ENCODE peak calls at places on chromosomes 16 and 17, in five cellular contexts. One of them, this sample, is unnamed.

GRCh38 chr17:62625184-62625869 is 2.1 kb upstream of the MRC2 start:
- DNase-seq in AG10803: no peak
- DNase-seq in uterus: no peak
- DNase-seq in cardiac muscle cell: no peak
- DNase-seq in prostate gland: no peak
- DNase-seq in this sample: no peak

GRCh38 chr17:73068322-73069153 is 23.9 kb downstream of the SLC39A11 start:
- DNase-seq in AG10803: peak; percentile 71
- DNase-seq in cardiac muscle cell: peak; percentile 62
- DNase-seq in prostate gland: no peak
- DNase-seq in uterus: no peak
- DNase-seq in this sample: peak; percentile 55

GRCh38 chr16:85908444-85908843 is 9.5 kb downstream of the IRF8 start:
- DNase-seq in AG10803: no peak
- DNase-seq in prostate gland: no peak
- DNase-seq in uterus: no peak
- DNase-seq in cardiac muscle cell: no peak
- DNase-seq in this sample: no peak

GRCh38 chr17:76714822-76715461 is 4.2 kb upstream of the MXRA7 start:
- DNase-seq in cardiac muscle cell: peak; percentile 70
- DNase-seq in prostate gland: peak; percentile 44
- DNase-seq in uterus: peak; percentile 74
- DNase-seq in AG10803: peak; percentile 54
- DNase-seq in this sample: no peak

GRCh38 chr17:8315740-8316217 is 5.7 kb downstream of the ARHGEF15 start:
- DNase-seq in cardiac muscle cell: no peak
- DNase-seq in uterus: no peak
- DNase-seq in AG10803: no peak
- DNase-seq in prostate gland: no peak
- DNase-seq in this sample: no peak

GRCh38 chr17:6531575-6531974 is 24.8 kb downstream of the PITPNM3 start:
- DNase-seq in AG10803: no peak
- DNase-seq in uterus: no peak
- DNase-seq in prostate gland: no peak
- DNase-seq in cardiac muscle cell: no peak
- DNase-seq in this sample: no peak

GRCh38 chr17:8091033-8091687 is 3.6 kb upstream of the ALOX12B start:
- DNase-seq in cardiac muscle cell: peak; percentile 9
- DNase-seq in uterus: no peak
- DNase-seq in prostate gland: no peak
- DNase-seq in AG10803: no peak
- DNase-seq in this sample: no peak

GRCh38 chr16:75193730-75194444 is 13.1 kb downstream of the CTRB2 start:
- DNase-seq in uterus: no peak
- DNase-seq in prostate gland: no peak
- DNase-seq in AG10803: no peak
- DNase-seq in cardiac muscle cell: no peak
- DNase-seq in this sample: no peak

GRCh38 chr16:10090816-10091215 is 91.4 kb downstream of the GRIN2A start:
- DNase-seq in uterus: no peak
- DNase-seq in prostate gland: no peak
- DNase-seq in cardiac muscle cell: no peak
- DNase-seq in AG10803: peak; percentile 60
- DNase-seq in this sample: no peak

GRCh38 chr16:22941970-22942501 is 128.1 kb downstream of the HS3ST2 start:
- DNase-seq in AG10803: no peak
- DNase-seq in prostate gland: no peak
- DNase-seq in cardiac muscle cell: no peak
- DNase-seq in uterus: no peak
- DNase-seq in this sample: no peak

GRCh38 chr17:49090885-49091594 is 41.5 kb upstream of the B4GALNT2 start:
- DNase-seq in prostate gland: no peak
- DNase-seq in AG10803: no peak
- DNase-seq in uterus: no peak
- DNase-seq in cardiac muscle cell: no peak
- DNase-seq in this sample: no peak

GRCh38 chr17:73686126-73686525 is 41.9 kb upstream of the SDK2 start:
- DNase-seq in AG10803: no peak
- DNase-seq in prostate gland: no peak
- DNase-seq in cardiac muscle cell: no peak
- DNase-seq in uterus: no peak
- DNase-seq in this sample: no peak

GRCh38 chr17:951388-952132 is 28.0 kb downstream of the NXN start:
- DNase-seq in uterus: peak; percentile 73
- DNase-seq in cardiac muscle cell: peak; percentile 76
- DNase-seq in prostate gland: peak; percentile 50
- DNase-seq in AG10803: peak; percentile 93
- DNase-seq in this sample: no peak

GRCh38 chr16:84058664-84059063 is 16.1 kb upstream of the SLC38A8 start:
- DNase-seq in prostate gland: no peak
- DNase-seq in uterus: no peak
- DNase-seq in AG10803: no peak
- DNase-seq in cardiac muscle cell: peak; percentile 45
- DNase-seq in this sample: no peak

GRCh38 chr17:58336456-58337094 is 8.0 kb upstream of the TSPOAP1 start:
- DNase-seq in cardiac muscle cell: peak; percentile 49
- DNase-seq in uterus: no peak
- DNase-seq in AG10803: peak; percentile 85
- DNase-seq in prostate gland: no peak
- DNase-seq in this sample: no peak

GRCh38 chr16:85511938-85512551 is 101.1 kb upstream of the GSE1 start:
- DNase-seq in uterus: no peak
- DNase-seq in cardiac muscle cell: no peak
- DNase-seq in prostate gland: no peak
- DNase-seq in AG10803: no peak
- DNase-seq in this sample: no peak

GRCh38 chr16:17970816-17971291 is 365.7 kb downstream of the NPIPA8 start:
- DNase-seq in prostate gland: no peak
- DNase-seq in cardiac muscle cell: no peak
- DNase-seq in uterus: no peak
- DNase-seq in AG10803: peak; percentile 22
- DNase-seq in this sample: no peak

GRCh38 chr16:57616871-57617270 is 11.6 kb upstream of the ADGRG1 start:
- DNase-seq in cardiac muscle cell: peak; percentile 33
- DNase-seq in AG10803: no peak
- DNase-seq in uterus: no peak
- DNase-seq in prostate gland: no peak
- DNase-seq in this sample: no peak

GRCh38 chr17:21215935-21216334 is 2.0 kb upstream of the TMEM11 start:
- DNase-seq in cardiac muscle cell: peak; percentile 62
- DNase-seq in uterus: no peak
- DNase-seq in AG10803: no peak
- DNase-seq in prostate gland: no peak
- DNase-seq in this sample: no peak
- H3K4me3 ChIP-seq in cardiac muscle cell: no peak overlapping the region
- H3K4me3 ChIP-seq in uterus: no peak overlapping the region
- H3K4me3 ChIP-seq in AG10803: no peak overlapping the region
- H3K4me3 ChIP-seq in prostate gland: no peak overlapping the region
- H3K4me3 ChIP-seq in this sample: peak overlapping the region; percentile 12

DNA sequence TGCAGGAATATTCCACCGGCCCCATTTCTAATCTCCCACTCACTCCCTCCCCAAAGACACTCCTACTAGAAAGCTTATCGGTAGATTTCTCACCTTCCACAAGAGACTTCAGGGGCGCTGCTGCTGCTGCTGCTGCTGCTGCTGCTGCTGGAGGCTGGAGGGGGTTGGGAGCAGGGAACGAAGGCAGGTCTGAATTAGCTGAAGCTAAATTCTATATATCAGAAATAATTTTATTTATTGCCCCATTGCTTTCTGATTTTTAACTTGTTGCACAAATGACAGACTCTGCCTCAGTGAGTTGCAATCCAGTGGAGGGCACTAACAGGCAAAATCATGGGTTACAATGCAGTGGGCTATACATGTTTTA is 25.8 kb upstream of the HLF start:
- DNase-seq in prostate gland: no peak
- DNase-seq in uterus: no peak
- DNase-seq in cardiac muscle cell: no peak
- DNase-seq in AG10803: no peak
- DNase-seq in this sample: no peak
- TF ChIP-seq CTCF in prostate gland: no peak
- TF ChIP-seq CTCF in uterus: no peak
- TF ChIP-seq CTCF in cardiac muscle cell: no peak
- TF ChIP-seq CTCF in AG10803: no peak
- TF ChIP-seq CTCF in this sample: no peak

DNA sequence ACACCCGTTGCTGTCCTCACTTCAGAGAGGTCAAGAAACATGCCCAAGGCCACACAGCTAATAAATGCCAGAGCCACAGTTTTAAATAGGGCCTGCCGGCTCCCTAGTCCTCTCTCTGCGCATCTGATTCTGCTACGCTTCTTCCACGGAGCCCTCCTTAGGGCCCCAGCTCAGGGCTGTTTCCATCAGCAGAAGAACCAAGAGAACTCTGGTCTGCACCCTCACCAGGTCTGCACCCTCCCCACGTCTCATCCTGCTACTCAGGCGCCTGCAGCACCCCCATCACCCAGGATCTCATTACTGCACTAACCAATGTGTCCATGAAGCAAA is 79.5 kb upstream of the NKD1 start:
- DNase-seq in prostate gland: no peak
- DNase-seq in AG10803: no peak
- DNase-seq in cardiac muscle cell: no peak
- DNase-seq in uterus: no peak
- DNase-seq in this sample: no peak
- H3K4me3 ChIP-seq in prostate gland: no peak overlapping the region
- H3K4me3 ChIP-seq in AG10803: no peak overlapping the region
- H3K4me3 ChIP-seq in cardiac muscle cell: no peak overlapping the region
- H3K4me3 ChIP-seq in uterus: no peak overlapping the region
- H3K4me3 ChIP-seq in this sample: no peak overlapping the region

DNA sequence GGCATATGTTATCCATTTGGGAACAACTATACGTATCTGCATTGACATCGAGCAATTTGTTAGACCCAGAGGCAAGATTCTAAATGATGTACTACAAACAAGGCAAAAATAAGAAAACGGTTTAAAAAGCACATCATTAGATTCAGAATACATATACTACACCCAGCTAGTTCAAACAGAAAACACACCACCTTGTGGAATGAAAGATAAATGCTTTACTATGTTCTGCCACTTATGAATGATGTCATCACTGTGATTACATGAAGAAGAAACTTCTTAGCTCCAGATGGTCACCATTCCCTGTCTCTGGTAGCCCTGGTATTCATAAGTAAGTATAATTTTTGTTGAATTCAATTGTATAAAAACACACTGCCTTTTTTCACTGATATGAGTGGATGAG is 7.8 kb downstream of the NACA2 start:
- DNase-seq in prostate gland: no peak
- DNase-seq in AG10803: peak; percentile 77
- DNase-seq in cardiac muscle cell: peak; percentile 66
- DNase-seq in uterus: no peak
- DNase-seq in this sample: peak; percentile 16
- TF ChIP-seq CTCF in prostate gland: peak; percentile 41
- TF ChIP-seq CTCF in AG10803: peak; percentile 59
- TF ChIP-seq CTCF in cardiac muscle cell: peak; percentile 35
- TF ChIP-seq CTCF in uterus: no peak
- TF ChIP-seq CTCF in this sample: peak; percentile 25

GRCh38 chr16:28316056-28316455 is 23.7 kb downstream of the SBK1 start:
- DNase-seq in cardiac muscle cell: no peak
- DNase-seq in uterus: no peak
- DNase-seq in prostate gland: no peak
- DNase-seq in AG10803: no peak
- DNase-seq in this sample: no peak
- H3K4me3 ChIP-seq in cardiac muscle cell: no peak overlapping the region
- H3K4me3 ChIP-seq in uterus: no peak overlapping the region
- H3K4me3 ChIP-seq in prostate gland: no peak overlapping the region
- H3K4me3 ChIP-seq in AG10803: no peak overlapping the region
- H3K4me3 ChIP-seq in this sample: no peak overlapping the region

GRCh38 chr17:57004944-57005579 is 27.1 kb downstream of the SCPEP1 start:
- DNase-seq in uterus: no peak
- DNase-seq in cardiac muscle cell: no peak
- DNase-seq in AG10803: no peak
- DNase-seq in prostate gland: no peak
- DNase-seq in this sample: no peak
- TF ChIP-seq CTCF in uterus: no peak
- TF ChIP-seq CTCF in cardiac muscle cell: peak; percentile 9
- TF ChIP-seq CTCF in AG10803: no peak
- TF ChIP-seq CTCF in prostate gland: no peak
- TF ChIP-seq CTCF in this sample: no peak

GRCh38 chr17:2093349-2093748 is 38.4 kb downstream of the HIC1 start:
- DNase-seq in cardiac muscle cell: no peak
- DNase-seq in uterus: no peak
- DNase-seq in AG10803: no peak
- DNase-seq in prostate gland: no peak
- DNase-seq in this sample: no peak

GRCh38 chr17:2089021-2089422 is 34.1 kb downstream of the HIC1 start:
- DNase-seq in cardiac muscle cell: peak; percentile 80
- DNase-seq in uterus: no peak
- DNase-seq in AG10803: peak; percentile 58
- DNase-seq in prostate gland: no peak
- DNase-seq in this sample: no peak

GRCh38 chr17:2092253-2092652 is 37.4 kb downstream of the HIC1 start:
- DNase-seq in uterus: no peak
- DNase-seq in cardiac muscle cell: no peak
- DNase-seq in prostate gland: no peak
- DNase-seq in AG10803: no peak
- DNase-seq in this sample: no peak

GRCh38 chr17:2090210-2090641 is 35.3 kb downstream of the HIC1 start:
- DNase-seq in cardiac muscle cell: no peak
- DNase-seq in AG10803: no peak
- DNase-seq in prostate gland: no peak
- DNase-seq in uterus: no peak
- DNase-seq in this sample: no peak

DNA sequence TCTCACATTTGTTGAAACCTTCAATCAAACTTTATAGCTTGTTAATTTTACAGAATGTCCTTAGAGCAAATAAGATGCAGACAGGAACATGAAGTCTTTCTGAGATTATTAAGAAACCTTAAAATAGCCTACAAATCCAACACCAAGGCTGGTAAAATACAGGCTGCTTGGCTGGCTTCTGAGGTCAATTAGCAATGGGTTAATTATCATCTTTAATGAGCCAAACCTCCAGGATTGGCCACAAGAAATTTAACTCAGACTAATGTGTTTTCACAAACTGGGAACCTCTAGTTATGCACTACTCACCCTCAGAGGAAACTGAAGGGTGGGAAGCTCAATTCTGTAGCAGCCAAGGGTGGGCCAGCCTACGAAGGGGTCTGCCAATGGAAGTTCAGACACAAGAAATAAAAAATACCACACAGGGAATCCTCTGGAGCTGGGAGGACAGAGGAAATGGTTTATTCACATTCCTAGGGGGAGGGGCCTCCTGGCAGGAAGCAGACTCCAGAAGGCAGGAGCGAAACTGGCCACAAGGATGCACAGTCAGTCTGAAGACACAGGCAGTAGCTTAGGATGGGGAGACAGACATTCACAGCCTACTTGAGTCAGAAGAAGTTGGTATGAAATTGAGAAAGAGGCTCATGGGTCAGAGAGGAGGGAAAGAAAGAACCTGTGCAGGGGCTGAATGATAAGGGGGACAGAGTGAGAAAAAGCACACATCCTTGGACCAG is 36.1 kb downstream of the HIC1 start:
- DNase-seq in AG10803: peak; percentile 96
- DNase-seq in uterus: peak; percentile 78
- DNase-seq in cardiac muscle cell: peak; percentile 95
- DNase-seq in prostate gland: no peak
- DNase-seq in this sample: peak; percentile 91
- H3K4me3 ChIP-seq in AG10803: peak overlapping the region; percentile 29
- H3K4me3 ChIP-seq in uterus: no peak overlapping the region
- H3K4me3 ChIP-seq in cardiac muscle cell: no peak overlapping the region
- H3K4me3 ChIP-seq in prostate gland: no peak overlapping the region
- H3K4me3 ChIP-seq in this sample: peak overlapping the region; percentile 1